ENCODE peak calls at places on chromosomes 6 and 20, in five cellular contexts. Q is mesothelial cell of epicardium, L is HFFc6, G is adrenal gland, J is breast epithelium. T is an unnamed sample.

GRCh38 chr6:119346450-119346849 is 3.1 kb downstream of the MAN1A1 start:
- DNase-seq in Q (no peak), L (no peak), G (no peak), J (no peak), T (no peak)

GRCh38 chr20:9493818-9494217 is 20.6 kb upstream of the LAMP5 start:
- DNase-seq in Q (no peak), L (no peak), G (peak; percentile 41), J (no peak), T (no peak)

GRCh38 chr20:14510341-14510740 is 172.9 kb upstream of the FLRT3 start:
- DNase-seq in Q (no peak), L (no peak), G (no peak), J (no peak), T (no peak)

GRCh38 chr20:4135385-4136077 is 120.2 kb upstream of the RNF24 start:
- DNase-seq in Q (no peak), L (peak; percentile 98), G (peak; percentile 55), J (no peak), T (peak; percentile 98)

GRCh38 chr6:6007311-6008113 is 787 bp upstream of the NRN1 start:
- DNase-seq in Q (no peak), L (no peak), G (no peak), J (no peak), T (no peak)

GRCh38 chr6:34092631-34093030 is 53.3 kb downstream of the GRM4 start:
- DNase-seq in Q (no peak), L (no peak), G (no peak), J (no peak), T (no peak)

GRCh38 chr20:11807070-11807741 is 110.5 kb upstream of the BTBD3 start:
- DNase-seq in Q (no peak), L (peak; percentile 84), G (peak; percentile 33), J (no peak), T (peak; percentile 85)

GRCh38 chr6:152636675-152637421 is at the start of gene SYNE1:
- DNase-seq in Q (peak; percentile 51), L (no peak), G (peak; percentile 18), J (no peak), T (peak; percentile 30)

GRCh38 chr6:11788043-11788442 is 9.4 kb upstream of the ADTRP start:
- DNase-seq in Q (no peak), L (no peak), G (no peak), J (no peak), T (no peak)

GRCh38 chr6:39594304-39594703 is 130.9 kb downstream of the KIF6 start:
- DNase-seq in Q (no peak), L (no peak), G (no peak), J (no peak), T (no peak)

GRCh38 chr6:21539621-21540100 is 53.9 kb upstream of the SOX4 start:
- DNase-seq in Q (no peak), L (no peak), G (no peak), J (no peak), T (no peak)

GRCh38 chr20:64203037-64203777 is 39.0 kb downstream of the MYT1 start:
- DNase-seq in Q (no peak), L (no peak), G (no peak), J (no peak), T (no peak)

GRCh38 chr6:130836071-130836670 is 9.0 kb downstream of the SMLR1 start:
- DNase-seq in Q (no peak), L (no peak), G (no peak), J (no peak), T (no peak)

GRCh38 chr6:127481628-127482027 is 22.4 kb upstream of the KIAA0408 start:
- DNase-seq in Q (no peak), L (peak; percentile 71), G (peak; percentile 75), J (no peak), T (peak; percentile 73)

GRCh38 chr6:38218235-38218634 is 398.7 kb downstream of the ZFAND3 start:
- DNase-seq in Q (no peak), L (no peak), G (no peak), J (no peak), T (no peak)

GRCh38 chr20:45685896-45686295 is 15.9 kb upstream of the WFDC11 start:
- DNase-seq in Q (no peak), L (no peak), G (no peak), J (no peak), T (peak; percentile 0)

GRCh38 chr6:167547751-167548150 is 222.9 kb downstream of the TTLL2 start:
- DNase-seq in Q (no peak), L (no peak), G (no peak), J (no peak), T (peak; percentile 51)

GRCh38 chr6:41934278-41935189 is 7.1 kb downstream of the CCND3 start:
- DNase-seq in Q (no peak), L (no peak), G (no peak), J (no peak), T (no peak)

GRCh38 chr6:51398064-51398740 is 579.5 kb downstream of the TFAP2B start:
- DNase-seq in Q (no peak), L (no peak), G (no peak), J (no peak), T (no peak)

GRCh38 chr20:45432294-45432693 is 16.4 kb downstream of the PIGT start:
- DNase-seq in Q (no peak), L (no peak), G (no peak), J (no peak), T (no peak)

GRCh38 chr6:163427498-163428254 is 13.2 kb downstream of the QKI start:
- DNase-seq in Q (no peak), L (peak; percentile 72), G (no peak), J (no peak), T (peak; percentile 91)

GRCh38 chr6:36730424-36731380 is 33.1 kb downstream of the RAB44 start:
- DNase-seq in Q (no peak), L (no peak), G (no peak), J (no peak), T (no peak)

GRCh38 chr20:32155017-32155965 is 45.8 kb downstream of the TM9SF4 start:
- DNase-seq in Q (no peak), L (peak; percentile 42), G (peak; percentile 94), J (peak; percentile 55), T (peak; percentile 97)

GRCh38 chr6:44073612-44074382 is 53.5 kb downstream of the MRPL14 start:
- DNase-seq in Q (peak; percentile 49), L (no peak), G (no peak), J (no peak), T (peak; percentile 14)

GRCh38 chr6:151147118-151147832 is 92.5 kb upstream of the AKAP12 start:
- DNase-seq in Q (no peak), L (no peak), G (no peak), J (no peak), T (peak; percentile 18)
- TF ChIP-seq CTCF in Q (no peak), L (no peak), G (no peak), J (no peak), T (no peak)

GRCh38 chr6:165664553-165665383 is 1.7 kb upstream of the PDE10A start:
- DNase-seq in Q (no peak), L (no peak), G (no peak), J (no peak), T (peak; percentile 51)
- TF ChIP-seq CTCF in Q (no peak), L (no peak), G (no peak), J (no peak), T (peak; percentile 38)

DNA sequence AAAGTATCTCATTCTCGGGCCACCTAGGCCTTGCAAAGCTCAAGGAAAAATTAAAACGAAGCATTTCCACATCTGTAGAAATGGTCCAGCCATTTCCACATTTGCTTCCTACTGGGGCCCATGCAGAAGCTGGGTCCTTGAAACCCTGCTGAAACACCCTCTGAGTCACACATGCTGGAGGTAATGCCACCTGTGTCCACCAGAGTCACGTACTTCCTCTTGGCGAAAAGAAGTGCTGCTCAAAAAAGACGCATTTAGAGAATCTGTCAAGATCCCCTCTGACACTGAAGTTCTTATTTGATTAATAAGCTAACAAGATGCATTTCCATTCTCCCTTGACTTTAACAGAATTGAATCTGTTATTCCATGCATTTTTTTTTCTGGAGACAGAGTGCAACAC is 423.2 kb downstream of the PREX1 start:
- DNase-seq in Q (no peak), L (no peak), G (no peak), J (no peak), T (no peak)
- TF ChIP-seq CTCF in Q (peak; percentile 49), L (peak; percentile 36), G (peak; percentile 13), J (no peak), T (no peak)

GRCh38 chr6:27238010-27238983 is 9.2 kb upstream of the PRSS16 start:
- DNase-seq in Q (peak; percentile 46), L (peak; percentile 19), G (no peak), J (no peak), T (peak; percentile 39)
- TF ChIP-seq CTCF in Q (no peak), L (no peak), G (no peak), J (no peak), T (no peak)

GRCh38 chr20:50198716-50199115 is 8.1 kb downstream of the CEBPB start:
- DNase-seq in Q (no peak), L (no peak), G (no peak), J (no peak), T (no peak)
- TF ChIP-seq CTCF in Q (no peak), L (no peak), G (no peak), J (no peak), T (no peak)

GRCh38 chr6:161257778-161258457 is 15.9 kb downstream of the AGPAT4 start:
- DNase-seq in Q (no peak), L (peak; percentile 82), G (peak; percentile 4), J (no peak), T (peak; percentile 86)

GRCh38 chr6:161256390-161256789 is 17.5 kb downstream of the AGPAT4 start:
- DNase-seq in Q (no peak), L (no peak), G (no peak), J (no peak), T (no peak)

GRCh38 chr6:161254126-161254753 is 19.6 kb downstream of the AGPAT4 start:
- DNase-seq in Q (no peak), L (no peak), G (no peak), J (no peak), T (peak; percentile 51)

GRCh38 chr6:161255518-161255917 is 18.3 kb downstream of the AGPAT4 start:
- DNase-seq in Q (no peak), L (no peak), G (no peak), J (no peak), T (no peak)

DNA sequence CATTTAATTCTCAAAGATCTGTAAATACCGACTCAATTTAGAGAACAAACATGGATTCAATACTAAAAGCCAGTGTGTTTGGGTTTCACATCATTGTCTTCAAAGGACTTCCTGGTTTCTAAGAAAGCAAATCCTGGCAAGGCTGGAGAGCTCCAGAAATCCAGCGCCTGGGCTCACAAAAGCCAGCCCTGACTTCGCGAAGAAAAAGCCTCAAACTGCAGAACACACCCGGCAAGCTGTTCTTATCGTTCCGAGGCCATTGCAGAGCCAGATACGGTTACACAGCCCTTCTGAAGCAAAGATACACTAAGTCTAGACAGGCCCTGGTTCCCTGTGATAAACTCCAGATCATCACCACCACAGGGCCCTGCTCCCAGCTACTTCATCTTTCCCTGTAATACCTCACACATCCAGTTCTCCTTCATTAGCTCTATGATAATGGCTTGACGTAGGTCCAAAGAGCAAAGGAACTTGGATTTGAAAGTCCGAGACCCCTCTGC is 19.1 kb downstream of the AGPAT4 start:
- DNase-seq in Q (no peak), L (no peak), G (no peak), J (no peak), T (peak; percentile 56)
- TF ChIP-seq CTCF in Q (no peak), L (no peak), G (no peak), J (no peak), T (no peak)

GRCh38 chr6:10404107-10404798 is 10.6 kb downstream of the TFAP2A start:
- DNase-seq in Q (peak; percentile 94), L (peak; percentile 98), G (peak; percentile 89), J (peak; percentile 96), T (peak; percentile 95)
- TF ChIP-seq CTCF in Q (no peak), L (peak; percentile 56), G (peak; percentile 38), J (peak; percentile 23), T (peak; percentile 36)

GRCh38 chr6:52662031-52662430 is 8.9 kb upstream of the TMEM14A start:
- DNase-seq in Q (no peak), L (no peak), G (no peak), J (no peak), T (no peak)
- TF ChIP-seq CTCF in Q (no peak), L (no peak), G (no peak), J (no peak), T (no peak)

GRCh38 chr20:17873410-17874270 is 95.0 kb downstream of the SNX5 start:
- DNase-seq in Q (peak; percentile 74), L (peak; percentile 92), G (peak; percentile 95), J (peak; percentile 85), T (peak; percentile 93)
- TF ChIP-seq CTCF in Q (no peak), L (no peak), G (no peak), J (no peak), T (no peak)

T was measured in fibroblast of pulmonary artery.